ENCODE peak calls at places on chromosomes 5 and 9, in ten cellular contexts. G is colonic mucosa, F is MM.1S, Q is H9, B is mammary epithelial cell, R is IMR-90, H is neural progenitor cell, E is K562, W is PC-3, T is DND-41. V is an unnamed sample.

GRCh38 chr9:137306546-137307254 is 4.6 kb upstream of the NRARP start:
- DNase-seq in G (peak; percentile 51), F (no peak), Q (peak; percentile 33), B (no peak), R (no peak), H (no peak), E (no peak), W (no peak), T (no peak), V (peak; percentile 81)

GRCh38 chr9:75197521-75197920 is 109.2 kb downstream of the OSTF1 start:
- DNase-seq in G (no peak), F (no peak), Q (no peak), B (no peak), R (no peak), H (no peak), E (no peak), W (no peak), T (no peak), V (no peak)

GRCh38 chr9:82961504-82962125 is 101.3 kb downstream of the RASEF start:
- DNase-seq in G (peak; percentile 90), F (peak; percentile 77), Q (peak; percentile 82), B (peak; percentile 68), R (peak; percentile 70), H (peak; percentile 94), E (peak; percentile 54), W (peak; percentile 83), T (peak; percentile 69), V (peak; percentile 72)

GRCh38 chr5:139642891-139643871 is 5.0 kb upstream of the CXXC5 start:
- DNase-seq in G (peak; percentile 94), F (no peak), Q (peak; percentile 45), B (no peak), R (no peak), H (no peak), E (no peak), W (peak; percentile 63), T (no peak), V (peak; percentile 92)

GRCh38 chr9:112484607-112485006 is 2.0 kb upstream of the KIAA1958 start:
- DNase-seq in G (no peak), F (no peak), Q (no peak), B (no peak), R (no peak), H (no peak), E (no peak), W (no peak), T (no peak), V (no peak)

GRCh38 chr9:135736265-135736978 is 34.4 kb downstream of the KCNT1 start:
- DNase-seq in G (no peak), F (no peak), Q (no peak), B (no peak), R (no peak), H (peak; percentile 50), E (peak; percentile 28), W (no peak), T (no peak), V (no peak)

GRCh38 chr9:114002271-114002985 is 75.7 kb downstream of the AMBP start:
- DNase-seq in G (peak; percentile 12), F (no peak), Q (peak; percentile 18), B (no peak), R (no peak), H (no peak), E (no peak), W (no peak), T (no peak), V (peak; percentile 57)

GRCh38 chr9:21060919-21061561 is 16.7 kb downstream of the IFNB1 start:
- DNase-seq in G (no peak), F (peak; percentile 26), Q (no peak), B (no peak), R (peak; percentile 36), H (no peak), E (no peak), W (no peak), T (peak; percentile 68), V (no peak)

GRCh38 chr9:31908158-31908890 is 476.1 kb upstream of the ACO1 start:
- DNase-seq in G (no peak), F (peak; percentile 55), Q (no peak), B (peak; percentile 76), R (no peak), H (no peak), E (no peak), W (peak; percentile 68), T (no peak), V (no peak)

GRCh38 chr5:176785184-176786145 is 24.9 kb upstream of the UNC5A start:
- DNase-seq in G (no peak), F (no peak), Q (no peak), B (no peak), R (no peak), H (no peak), E (no peak), W (no peak), T (no peak), V (peak; percentile 59)

GRCh38 chr9:727767-728166 is 113.7 kb upstream of the DMRT1 start:
- DNase-seq in G (no peak), F (no peak), Q (no peak), B (no peak), R (no peak), H (no peak), E (no peak), W (peak; percentile 21), T (no peak), V (no peak)

GRCh38 chr9:131423171-131423581 is 29.3 kb downstream of the PRRC2B start:
- DNase-seq in G (peak; percentile 58), F (no peak), Q (peak; percentile 82), B (peak; percentile 97), R (peak; percentile 91), H (peak; percentile 57), E (no peak), W (peak; percentile 77), T (no peak), V (peak; percentile 93)

GRCh38 chr5:43772601-43773031 is 169.6 kb downstream of the NNT start:
- DNase-seq in G (no peak), F (no peak), Q (no peak), B (peak; percentile 62), R (peak; percentile 73), H (no peak), E (no peak), W (peak; percentile 30), T (peak; percentile 29), V (no peak)

GRCh38 chr5:143618146-143618545 is 193.8 kb upstream of the HMHB1 start:
- DNase-seq in G (no peak), F (no peak), Q (no peak), B (no peak), R (no peak), H (no peak), E (no peak), W (no peak), T (no peak), V (no peak)

GRCh38 chr9:130028493-130029222 is 14.3 kb downstream of the FNBP1 start:
- DNase-seq in G (no peak), F (no peak), Q (no peak), B (no peak), R (no peak), H (no peak), E (no peak), W (peak; percentile 22), T (no peak), V (no peak)

GRCh38 chr9:130029223-130029583 is 13.8 kb downstream of the FNBP1 start:
- DNase-seq in G (no peak), F (no peak), Q (no peak), B (no peak), R (no peak), H (no peak), E (no peak), W (no peak), T (no peak), V (no peak)

GRCh38 chr9:130030821-130031481 is 12.0 kb downstream of the FNBP1 start:
- DNase-seq in G (no peak), F (no peak), Q (no peak), B (no peak), R (no peak), H (no peak), E (no peak), W (no peak), T (no peak), V (no peak)

GRCh38 chr9:130027533-130028370 is 15.2 kb downstream of the FNBP1 start:
- DNase-seq in G (no peak), F (no peak), Q (no peak), B (no peak), R (no peak), H (no peak), E (no peak), W (no peak), T (no peak), V (no peak)

GRCh38 chr9:130029591-130029990 is 13.4 kb downstream of the FNBP1 start:
- DNase-seq in G (no peak), F (no peak), Q (no peak), B (no peak), R (no peak), H (no peak), E (no peak), W (no peak), T (no peak), V (no peak)
- H3K9ac ChIP-seq in G (no peak overlapping the region), F (no peak overlapping the region), Q (no peak overlapping the region), B (no peak overlapping the region), R (no peak overlapping the region), H (no peak overlapping the region), E (no peak overlapping the region), W (no peak overlapping the region), T (no peak overlapping the region), V (no peak overlapping the region)

GRCh38 chr5:134526483-134527155 is 1.1 kb downstream of the JADE2 start:
- DNase-seq in G (peak; percentile 87), F (peak; percentile 83), Q (peak; percentile 95), B (no peak), R (no peak), H (peak; percentile 79), E (peak; percentile 68), W (peak; percentile 72), T (peak; percentile 89), V (peak; percentile 95)
- TF ChIP-seq CTCF in G (peak; percentile 67), F (peak; percentile 36), Q (peak; percentile 65), B (peak; percentile 47), R (peak; percentile 46), H (peak; percentile 51), E (peak; percentile 52), W (no peak), T (peak; percentile 45), V (peak; percentile 32)

GRCh38 chr5:148653840-148654781 is at the start of gene HTR4:
- DNase-seq in G (peak; percentile 68), F (no peak), Q (peak; percentile 46), B (no peak), R (no peak), H (peak; percentile 36), E (no peak), W (no peak), T (no peak), V (peak; percentile 61)
- H3K9ac ChIP-seq in G (peak within 1 kb of the TSS; percentile 19), F (no peak within 1 kb of the TSS), Q (no peak within 1 kb of the TSS), B (no peak within 1 kb of the TSS), R (no peak within 1 kb of the TSS), H (no peak within 1 kb of the TSS), E (no peak within 1 kb of the TSS), W (no peak within 1 kb of the TSS), T (no peak within 1 kb of the TSS), V (no peak within 1 kb of the TSS)

DNA sequence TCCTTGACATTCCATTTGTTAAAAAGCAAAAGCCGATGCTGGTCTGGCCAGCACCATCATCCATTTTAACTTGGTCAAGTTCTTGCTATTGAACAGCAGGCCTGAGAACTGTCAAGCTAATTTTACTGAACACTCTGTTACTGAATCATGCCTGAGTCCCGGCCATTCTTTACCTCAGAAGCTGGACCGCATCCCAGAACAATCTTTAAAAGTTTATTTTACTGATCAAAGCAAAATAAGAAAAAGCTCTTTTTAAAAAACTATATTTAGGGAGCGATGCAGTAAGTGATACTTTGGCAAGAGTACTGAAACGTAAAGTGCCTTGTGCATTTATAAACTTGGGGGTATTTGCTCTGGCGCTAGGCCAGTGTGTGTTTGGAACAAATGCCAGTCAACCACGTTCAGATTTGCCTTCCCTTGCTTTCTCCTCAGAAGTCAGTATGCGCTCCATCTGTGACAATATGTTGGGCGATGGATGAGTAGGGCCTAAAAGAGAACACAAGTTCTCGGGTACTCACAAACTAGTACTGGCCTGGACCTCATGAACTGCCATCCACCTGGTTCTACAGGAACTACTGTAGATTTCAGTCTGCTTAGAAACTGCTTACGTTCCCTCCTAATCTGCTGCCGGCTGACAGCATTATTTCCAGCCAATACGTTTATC is 161.9 kb downstream of the MAPKAP1 start:
- DNase-seq in G (no peak), F (no peak), Q (no peak), B (no peak), R (peak; percentile 89), H (no peak), E (no peak), W (peak; percentile 4), T (no peak), V (no peak)
- TF ChIP-seq CTCF in G (no peak), F (no peak), Q (no peak), B (no peak), R (no peak), H (no peak), E (no peak), W (no peak), T (no peak), V (no peak)